ENCODE peak calls at places on chromosome 18, in eight cellular contexts. One of them, this sample, is unnamed.
A peak's percentile ranks its signal among the peaks of the same experiment; 100 is the strongest.

GRCh38 chr18:5909130-5909529 is 13.8 kb upstream of the TMEM200C start:
- DNase-seq in kidney epithelial cell: no peak
- DNase-seq in body of pancreas: no peak
- DNase-seq in CD4-positive, alpha-beta memory T cell: no peak
- DNase-seq in bronchial epithelial cell: no peak
- DNase-seq in brain microvascular endothelial cell: no peak
- DNase-seq in endothelial cell of umbilical vein: no peak
- DNase-seq in lung: no peak
- DNase-seq in this sample: no peak

GRCh38 chr18:80229342-80229741 is 18.0 kb downstream of the PARD6G start:
- DNase-seq in body of pancreas: no peak
- DNase-seq in CD4-positive, alpha-beta memory T cell: no peak
- DNase-seq in bronchial epithelial cell: no peak
- DNase-seq in kidney epithelial cell: no peak
- DNase-seq in endothelial cell of umbilical vein: no peak
- DNase-seq in lung: no peak
- DNase-seq in brain microvascular endothelial cell: no peak
- DNase-seq in this sample: no peak

GRCh38 chr18:76314496-76314895 is 180.5 kb downstream of the ZNF516 start:
- DNase-seq in body of pancreas: no peak
- DNase-seq in brain microvascular endothelial cell: no peak
- DNase-seq in kidney epithelial cell: no peak
- DNase-seq in endothelial cell of umbilical vein: no peak
- DNase-seq in bronchial epithelial cell: no peak
- DNase-seq in lung: no peak
- DNase-seq in CD4-positive, alpha-beta memory T cell: no peak
- DNase-seq in this sample: no peak

GRCh38 chr18:13684546-13684945 is 41.8 kb downstream of the FAM210A start:
- DNase-seq in CD4-positive, alpha-beta memory T cell: no peak
- DNase-seq in brain microvascular endothelial cell: no peak
- DNase-seq in endothelial cell of umbilical vein: no peak
- DNase-seq in body of pancreas: no peak
- DNase-seq in bronchial epithelial cell: no peak
- DNase-seq in kidney epithelial cell: no peak
- DNase-seq in lung: no peak
- DNase-seq in this sample: no peak

GRCh38 chr18:22165603-22166069 is 3.8 kb upstream of the GATA6 start:
- DNase-seq in lung: no peak
- DNase-seq in kidney epithelial cell: no peak
- DNase-seq in brain microvascular endothelial cell: no peak
- DNase-seq in body of pancreas: peak; percentile 31
- DNase-seq in endothelial cell of umbilical vein: no peak
- DNase-seq in bronchial epithelial cell: no peak
- DNase-seq in CD4-positive, alpha-beta memory T cell: no peak
- DNase-seq in this sample: no peak

GRCh38 chr18:51069885-51070284 is 39.9 kb downstream of the SMAD4 start:
- DNase-seq in endothelial cell of umbilical vein: no peak
- DNase-seq in kidney epithelial cell: no peak
- DNase-seq in bronchial epithelial cell: no peak
- DNase-seq in brain microvascular endothelial cell: no peak
- DNase-seq in body of pancreas: no peak
- DNase-seq in lung: no peak
- DNase-seq in CD4-positive, alpha-beta memory T cell: no peak
- DNase-seq in this sample: no peak

GRCh38 chr18:80232710-80233109 is 14.6 kb downstream of the PARD6G start:
- DNase-seq in CD4-positive, alpha-beta memory T cell: no peak
- DNase-seq in brain microvascular endothelial cell: no peak
- DNase-seq in kidney epithelial cell: no peak
- DNase-seq in lung: no peak
- DNase-seq in bronchial epithelial cell: no peak
- DNase-seq in endothelial cell of umbilical vein: no peak
- DNase-seq in body of pancreas: no peak
- DNase-seq in this sample: no peak

GRCh38 chr18:364221-364620 is 96.4 kb upstream of the THOC1 start:
- DNase-seq in lung: no peak
- DNase-seq in brain microvascular endothelial cell: no peak
- DNase-seq in kidney epithelial cell: no peak
- DNase-seq in body of pancreas: no peak
- DNase-seq in CD4-positive, alpha-beta memory T cell: no peak
- DNase-seq in endothelial cell of umbilical vein: no peak
- DNase-seq in bronchial epithelial cell: no peak
- DNase-seq in this sample: no peak

GRCh38 chr18:29651121-29651675 is 1391.3 kb downstream of the DSC3 start:
- DNase-seq in brain microvascular endothelial cell: no peak
- DNase-seq in endothelial cell of umbilical vein: no peak
- DNase-seq in bronchial epithelial cell: peak; percentile 89
- DNase-seq in CD4-positive, alpha-beta memory T cell: no peak
- DNase-seq in body of pancreas: no peak
- DNase-seq in kidney epithelial cell: peak; percentile 28
- DNase-seq in lung: no peak
- DNase-seq in this sample: no peak

GRCh38 chr18:70280007-70280925 is 8.6 kb upstream of the SOCS6 start:
- DNase-seq in kidney epithelial cell: no peak
- DNase-seq in bronchial epithelial cell: peak; percentile 91
- DNase-seq in CD4-positive, alpha-beta memory T cell: no peak
- DNase-seq in endothelial cell of umbilical vein: peak; percentile 48
- DNase-seq in body of pancreas: peak; percentile 39
- DNase-seq in lung: no peak
- DNase-seq in brain microvascular endothelial cell: no peak
- DNase-seq in this sample: no peak

GRCh38 chr18:69680128-69680527 is 267.5 kb downstream of the CD226 start:
- DNase-seq in CD4-positive, alpha-beta memory T cell: no peak
- DNase-seq in lung: no peak
- DNase-seq in brain microvascular endothelial cell: no peak
- DNase-seq in endothelial cell of umbilical vein: peak; percentile 16
- DNase-seq in body of pancreas: no peak
- DNase-seq in bronchial epithelial cell: no peak
- DNase-seq in kidney epithelial cell: no peak
- DNase-seq in this sample: no peak

GRCh38 chr18:457120-457519 is 43.4 kb downstream of the COLEC12 start:
- DNase-seq in endothelial cell of umbilical vein: peak; percentile 80
- DNase-seq in lung: no peak
- DNase-seq in kidney epithelial cell: no peak
- DNase-seq in brain microvascular endothelial cell: peak; percentile 66
- DNase-seq in body of pancreas: no peak
- DNase-seq in CD4-positive, alpha-beta memory T cell: no peak
- DNase-seq in bronchial epithelial cell: no peak
- DNase-seq in this sample: no peak

GRCh38 chr18:10245517-10246175 is 208.8 kb upstream of the APCDD1 start:
- DNase-seq in lung: no peak
- DNase-seq in bronchial epithelial cell: no peak
- DNase-seq in body of pancreas: no peak
- DNase-seq in brain microvascular endothelial cell: no peak
- DNase-seq in endothelial cell of umbilical vein: no peak
- DNase-seq in kidney epithelial cell: no peak
- DNase-seq in CD4-positive, alpha-beta memory T cell: no peak
- DNase-seq in this sample: no peak

GRCh38 chr18:55839350-55839749 is 251.4 kb upstream of the TCF4 start:
- DNase-seq in CD4-positive, alpha-beta memory T cell: no peak
- DNase-seq in kidney epithelial cell: no peak
- DNase-seq in bronchial epithelial cell: peak; percentile 68
- DNase-seq in brain microvascular endothelial cell: peak; percentile 51
- DNase-seq in body of pancreas: no peak
- DNase-seq in lung: no peak
- DNase-seq in endothelial cell of umbilical vein: no peak
- DNase-seq in this sample: no peak

GRCh38 chr18:24049142-24049541 is 34.6 kb downstream of the TTC39C start:
- DNase-seq in lung: no peak
- DNase-seq in CD4-positive, alpha-beta memory T cell: no peak
- DNase-seq in body of pancreas: no peak
- DNase-seq in endothelial cell of umbilical vein: no peak
- DNase-seq in bronchial epithelial cell: no peak
- DNase-seq in brain microvascular endothelial cell: no peak
- DNase-seq in kidney epithelial cell: no peak
- DNase-seq in this sample: no peak

GRCh38 chr18:42578781-42579180 is 536.7 kb downstream of the RIT2 start:
- DNase-seq in brain microvascular endothelial cell: peak; percentile 22
- DNase-seq in body of pancreas: no peak
- DNase-seq in CD4-positive, alpha-beta memory T cell: no peak
- DNase-seq in bronchial epithelial cell: peak; percentile 59
- DNase-seq in endothelial cell of umbilical vein: no peak
- DNase-seq in lung: no peak
- DNase-seq in kidney epithelial cell: peak; percentile 19
- DNase-seq in this sample: no peak

GRCh38 chr18:998976-999375 is 94.3 kb downstream of the ADCYAP1 start:
- DNase-seq in body of pancreas: no peak
- DNase-seq in bronchial epithelial cell: no peak
- DNase-seq in brain microvascular endothelial cell: no peak
- DNase-seq in CD4-positive, alpha-beta memory T cell: no peak
- DNase-seq in kidney epithelial cell: no peak
- DNase-seq in lung: no peak
- DNase-seq in endothelial cell of umbilical vein: no peak
- DNase-seq in this sample: no peak

GRCh38 chr18:56747032-56747658 is 96.0 kb downstream of the WDR7 start:
- DNase-seq in endothelial cell of umbilical vein: no peak
- DNase-seq in CD4-positive, alpha-beta memory T cell: no peak
- DNase-seq in bronchial epithelial cell: no peak
- DNase-seq in body of pancreas: no peak
- DNase-seq in brain microvascular endothelial cell: no peak
- DNase-seq in lung: no peak
- DNase-seq in kidney epithelial cell: no peak
- DNase-seq in this sample: no peak

GRCh38 chr18:42644729-42645131 is 470.8 kb downstream of the RIT2 start:
- DNase-seq in kidney epithelial cell: peak; percentile 14
- DNase-seq in body of pancreas: no peak
- DNase-seq in lung: no peak
- DNase-seq in bronchial epithelial cell: peak; percentile 18
- DNase-seq in brain microvascular endothelial cell: peak; percentile 19
- DNase-seq in CD4-positive, alpha-beta memory T cell: no peak
- DNase-seq in endothelial cell of umbilical vein: peak; percentile 89
- DNase-seq in this sample: no peak

GRCh38 chr18:12328179-12328823 is 20.3 kb downstream of the TUBB6 start:
- DNase-seq in CD4-positive, alpha-beta memory T cell: no peak
- DNase-seq in bronchial epithelial cell: no peak
- DNase-seq in endothelial cell of umbilical vein: no peak
- DNase-seq in kidney epithelial cell: no peak
- DNase-seq in lung: no peak
- DNase-seq in brain microvascular endothelial cell: no peak
- DNase-seq in body of pancreas: no peak
- DNase-seq in this sample: no peak
- H3K36me3 ChIP-seq in CD4-positive, alpha-beta memory T cell: peaks cover 18% of the 10 kb centered on the region
- H3K36me3 ChIP-seq in bronchial epithelial cell: peaks cover 23% of the 10 kb centered on the region
- H3K36me3 ChIP-seq in endothelial cell of umbilical vein: peaks cover 18% of the 10 kb centered on the region
- H3K36me3 ChIP-seq in kidney epithelial cell: peaks cover 7% of the 10 kb centered on the region
- H3K36me3 ChIP-seq in lung: peaks cover 18% of the 10 kb centered on the region
- H3K36me3 ChIP-seq in brain microvascular endothelial cell: peaks cover 52% of the 10 kb centered on the region
- H3K36me3 ChIP-seq in body of pancreas: peaks cover 4% of the 10 kb centered on the region
- H3K36me3 ChIP-seq in this sample: peaks cover 12% of the 10 kb centered on the region

DNA sequence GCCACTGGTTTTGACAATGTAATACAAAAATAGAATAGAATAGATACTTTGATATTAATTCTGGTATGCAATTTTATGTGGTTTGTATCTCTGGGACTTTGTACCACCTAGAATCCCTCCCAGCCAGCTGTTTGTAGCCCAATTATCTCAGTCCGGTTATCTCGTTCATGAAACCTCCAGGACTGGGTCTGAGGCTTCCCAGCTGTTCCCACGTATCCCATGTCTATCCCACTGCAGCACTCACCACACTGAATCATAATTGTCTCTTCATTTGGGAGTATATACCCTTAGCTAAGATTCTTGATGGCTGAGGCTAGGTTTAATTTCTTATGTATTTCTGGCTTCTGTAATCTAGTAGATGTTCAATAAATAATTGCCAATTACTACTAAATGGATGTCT is 104.4 kb upstream of the MAPRE2 start:
- DNase-seq in endothelial cell of umbilical vein: no peak
- DNase-seq in bronchial epithelial cell: no peak
- DNase-seq in brain microvascular endothelial cell: no peak
- DNase-seq in lung: no peak
- DNase-seq in kidney epithelial cell: no peak
- DNase-seq in body of pancreas: no peak
- DNase-seq in CD4-positive, alpha-beta memory T cell: no peak
- DNase-seq in this sample: no peak
- H3K4me3 ChIP-seq in endothelial cell of umbilical vein: no peak overlapping the region
- H3K4me3 ChIP-seq in bronchial epithelial cell: no peak overlapping the region
- H3K4me3 ChIP-seq in brain microvascular endothelial cell: no peak overlapping the region
- H3K4me3 ChIP-seq in lung: no peak overlapping the region
- H3K4me3 ChIP-seq in kidney epithelial cell: no peak overlapping the region
- H3K4me3 ChIP-seq in body of pancreas: no peak overlapping the region
- H3K4me3 ChIP-seq in CD4-positive, alpha-beta memory T cell: no peak overlapping the region
- H3K4me3 ChIP-seq in this sample: no peak overlapping the region

GRCh38 chr18:72868666-72869661 is 1.2 kb upstream of the NETO1 start:
- DNase-seq in endothelial cell of umbilical vein: no peak
- DNase-seq in CD4-positive, alpha-beta memory T cell: no peak
- DNase-seq in body of pancreas: no peak
- DNase-seq in bronchial epithelial cell: no peak
- DNase-seq in kidney epithelial cell: no peak
- DNase-seq in lung: no peak
- DNase-seq in brain microvascular endothelial cell: no peak
- DNase-seq in this sample: no peak

GRCh38 chr18:72867721-72868665 is at the start of gene NETO1:
- DNase-seq in kidney epithelial cell: no peak
- DNase-seq in body of pancreas: no peak
- DNase-seq in brain microvascular endothelial cell: no peak
- DNase-seq in lung: no peak
- DNase-seq in endothelial cell of umbilical vein: no peak
- DNase-seq in CD4-positive, alpha-beta memory T cell: no peak
- DNase-seq in bronchial epithelial cell: no peak
- DNase-seq in this sample: no peak

GRCh38 chr18:72866572-72866900 is 1.3 kb downstream of the NETO1 start:
- DNase-seq in body of pancreas: no peak
- DNase-seq in CD4-positive, alpha-beta memory T cell: no peak
- DNase-seq in bronchial epithelial cell: no peak
- DNase-seq in brain microvascular endothelial cell: no peak
- DNase-seq in endothelial cell of umbilical vein: no peak
- DNase-seq in lung: no peak
- DNase-seq in kidney epithelial cell: no peak
- DNase-seq in this sample: no peak

GRCh38 chr18:72869786-72870185 is 2.0 kb upstream of the NETO1 start:
- DNase-seq in endothelial cell of umbilical vein: no peak
- DNase-seq in kidney epithelial cell: no peak
- DNase-seq in brain microvascular endothelial cell: no peak
- DNase-seq in CD4-positive, alpha-beta memory T cell: no peak
- DNase-seq in lung: no peak
- DNase-seq in body of pancreas: no peak
- DNase-seq in bronchial epithelial cell: no peak
- DNase-seq in this sample: no peak

GRCh38 chr18:72866901-72867701 is 686 bp downstream of the NETO1 start:
- DNase-seq in endothelial cell of umbilical vein: no peak
- DNase-seq in lung: no peak
- DNase-seq in body of pancreas: no peak
- DNase-seq in CD4-positive, alpha-beta memory T cell: no peak
- DNase-seq in bronchial epithelial cell: no peak
- DNase-seq in brain microvascular endothelial cell: no peak
- DNase-seq in kidney epithelial cell: no peak
- DNase-seq in this sample: no peak
- H3K27me3 ChIP-seq in endothelial cell of umbilical vein: no peaks in the 10 kb centered on the region
- H3K27me3 ChIP-seq in lung: peaks cover 23% of the 10 kb centered on the region
- H3K27me3 ChIP-seq in body of pancreas: no peaks in the 10 kb centered on the region
- H3K27me3 ChIP-seq in CD4-positive, alpha-beta memory T cell: no peaks in the 10 kb centered on the region
- H3K27me3 ChIP-seq in bronchial epithelial cell: peaks cover 14% of the 10 kb centered on the region
- H3K27me3 ChIP-seq in brain microvascular endothelial cell: peaks cover 8% of the 10 kb centered on the region
- H3K27me3 ChIP-seq in kidney epithelial cell: no peaks in the 10 kb centered on the region
- H3K27me3 ChIP-seq in this sample: no peaks in the 10 kb centered on the region

DNA sequence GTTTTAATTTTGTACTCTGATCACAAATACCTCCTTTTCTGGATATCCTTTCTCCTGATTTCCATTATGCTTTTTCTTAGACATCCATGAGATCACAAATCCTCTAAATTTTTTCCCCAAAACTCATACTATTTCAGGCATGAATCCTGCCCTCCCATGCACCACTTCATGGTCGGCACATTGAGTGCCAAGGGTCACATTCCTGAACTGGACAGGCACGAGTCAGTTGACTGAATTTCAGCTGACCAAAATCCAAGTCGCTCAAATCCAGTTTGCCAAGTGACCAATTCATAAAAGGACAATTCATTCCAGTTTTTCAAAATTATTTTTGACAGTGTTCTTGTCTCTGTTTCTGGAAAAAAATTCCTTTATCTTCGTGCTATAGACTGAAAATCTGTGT is 22.1 kb downstream of the DYNAP start:
- DNase-seq in lung: no peak
- DNase-seq in CD4-positive, alpha-beta memory T cell: no peak
- DNase-seq in brain microvascular endothelial cell: no peak
- DNase-seq in body of pancreas: no peak
- DNase-seq in endothelial cell of umbilical vein: no peak
- DNase-seq in kidney epithelial cell: no peak
- DNase-seq in bronchial epithelial cell: no peak
- DNase-seq in this sample: no peak
- H3K36me3 ChIP-seq in lung: no peaks in the 10 kb centered on the region
- H3K36me3 ChIP-seq in CD4-positive, alpha-beta memory T cell: no peaks in the 10 kb centered on the region
- H3K36me3 ChIP-seq in brain microvascular endothelial cell: no peaks in the 10 kb centered on the region
- H3K36me3 ChIP-seq in body of pancreas: no peaks in the 10 kb centered on the region
- H3K36me3 ChIP-seq in endothelial cell of umbilical vein: no peaks in the 10 kb centered on the region
- H3K36me3 ChIP-seq in kidney epithelial cell: no peaks in the 10 kb centered on the region
- H3K36me3 ChIP-seq in bronchial epithelial cell: no peaks in the 10 kb centered on the region
- H3K36me3 ChIP-seq in this sample: no peaks in the 10 kb centered on the region

This sample was measured in effector memory CD4-positive, alpha-beta T cell.